ENCODE peak calls at places on chromosomes 13 and 19, in ten cellular contexts. One of them, this sample, is unnamed.

GRCh38 chr19:52991484-52991883 is 22.2 kb upstream of the ERVV-1 start:
- DNase-seq in CD8-positive, alpha-beta T cell: no peak
- DNase-seq in heart left ventricle: no peak
- DNase-seq in psoas muscle: no peak
- DNase-seq in adipocyte: peak; percentile 58
- DNase-seq in gastrocnemius medialis: no peak
- DNase-seq in IMR-90: peak; percentile 37
- DNase-seq in trophoblast cell: peak; percentile 84
- DNase-seq in left ventricle myocardium inferior: no peak
- DNase-seq in cardiac muscle cell: no peak
- DNase-seq in this sample: no peak

GRCh38 chr13:79401259-79402071 is 4.6 kb downstream of the RBM26 start:
- DNase-seq in CD8-positive, alpha-beta T cell: no peak
- DNase-seq in heart left ventricle: no peak
- DNase-seq in psoas muscle: no peak
- DNase-seq in adipocyte: no peak
- DNase-seq in gastrocnemius medialis: no peak
- DNase-seq in IMR-90: no peak
- DNase-seq in trophoblast cell: no peak
- DNase-seq in left ventricle myocardium inferior: no peak
- DNase-seq in cardiac muscle cell: no peak
- DNase-seq in this sample: no peak

GRCh38 chr19:4322942-4323665 is 15.5 kb downstream of the STAP2 start:
- DNase-seq in CD8-positive, alpha-beta T cell: no peak
- DNase-seq in heart left ventricle: no peak
- DNase-seq in psoas muscle: peak; percentile 22
- DNase-seq in adipocyte: no peak
- DNase-seq in gastrocnemius medialis: no peak
- DNase-seq in IMR-90: no peak
- DNase-seq in trophoblast cell: peak; percentile 55
- DNase-seq in left ventricle myocardium inferior: no peak
- DNase-seq in cardiac muscle cell: peak; percentile 13
- DNase-seq in this sample: no peak

GRCh38 chr19:33921165-33921564 is 124.5 kb downstream of the KCTD15 start:
- DNase-seq in CD8-positive, alpha-beta T cell: no peak
- DNase-seq in heart left ventricle: no peak
- DNase-seq in psoas muscle: no peak
- DNase-seq in adipocyte: no peak
- DNase-seq in gastrocnemius medialis: no peak
- DNase-seq in IMR-90: no peak
- DNase-seq in trophoblast cell: no peak
- DNase-seq in left ventricle myocardium inferior: no peak
- DNase-seq in cardiac muscle cell: peak; percentile 44
- DNase-seq in this sample: no peak

GRCh38 chr13:111920932-111921705 is 145.8 kb upstream of the SOX1 start:
- DNase-seq in CD8-positive, alpha-beta T cell: no peak
- DNase-seq in heart left ventricle: no peak
- DNase-seq in psoas muscle: no peak
- DNase-seq in adipocyte: no peak
- DNase-seq in gastrocnemius medialis: no peak
- DNase-seq in IMR-90: no peak
- DNase-seq in trophoblast cell: no peak
- DNase-seq in left ventricle myocardium inferior: no peak
- DNase-seq in cardiac muscle cell: no peak
- DNase-seq in this sample: no peak

GRCh38 chr13:101985321-101985720 is 416.5 kb downstream of the FGF14 start:
- DNase-seq in CD8-positive, alpha-beta T cell: no peak
- DNase-seq in heart left ventricle: no peak
- DNase-seq in psoas muscle: no peak
- DNase-seq in adipocyte: no peak
- DNase-seq in gastrocnemius medialis: no peak
- DNase-seq in IMR-90: no peak
- DNase-seq in trophoblast cell: no peak
- DNase-seq in left ventricle myocardium inferior: no peak
- DNase-seq in cardiac muscle cell: no peak
- DNase-seq in this sample: no peak

GRCh38 chr13:107715496-107715895 is 499.8 kb downstream of the LIG4 start:
- DNase-seq in CD8-positive, alpha-beta T cell: no peak
- DNase-seq in heart left ventricle: no peak
- DNase-seq in psoas muscle: no peak
- DNase-seq in adipocyte: no peak
- DNase-seq in gastrocnemius medialis: no peak
- DNase-seq in IMR-90: no peak
- DNase-seq in trophoblast cell: no peak
- DNase-seq in left ventricle myocardium inferior: no peak
- DNase-seq in cardiac muscle cell: no peak
- DNase-seq in this sample: no peak

GRCh38 chr13:24742294-24742693 is 21.7 kb upstream of the RNF17 start:
- DNase-seq in CD8-positive, alpha-beta T cell: no peak
- DNase-seq in heart left ventricle: no peak
- DNase-seq in psoas muscle: no peak
- DNase-seq in adipocyte: no peak
- DNase-seq in gastrocnemius medialis: no peak
- DNase-seq in IMR-90: no peak
- DNase-seq in trophoblast cell: no peak
- DNase-seq in left ventricle myocardium inferior: no peak
- DNase-seq in cardiac muscle cell: no peak
- DNase-seq in this sample: no peak

GRCh38 chr13:83297591-83298305 is 584.5 kb downstream of the SLITRK1 start:
- DNase-seq in CD8-positive, alpha-beta T cell: no peak
- DNase-seq in heart left ventricle: no peak
- DNase-seq in psoas muscle: peak; percentile 7
- DNase-seq in adipocyte: peak; percentile 59
- DNase-seq in gastrocnemius medialis: no peak
- DNase-seq in IMR-90: no peak
- DNase-seq in trophoblast cell: no peak
- DNase-seq in left ventricle myocardium inferior: no peak
- DNase-seq in cardiac muscle cell: no peak
- DNase-seq in this sample: no peak

GRCh38 chr13:55652657-55653056 is 1488.1 kb upstream of the PRR20A start:
- DNase-seq in CD8-positive, alpha-beta T cell: no peak
- DNase-seq in heart left ventricle: no peak
- DNase-seq in psoas muscle: no peak
- DNase-seq in adipocyte: no peak
- DNase-seq in gastrocnemius medialis: no peak
- DNase-seq in IMR-90: no peak
- DNase-seq in trophoblast cell: no peak
- DNase-seq in left ventricle myocardium inferior: no peak
- DNase-seq in cardiac muscle cell: no peak
- DNase-seq in this sample: no peak

GRCh38 chr13:72599148-72599743 is 128.2 kb downstream of the MZT1 start:
- DNase-seq in CD8-positive, alpha-beta T cell: no peak
- DNase-seq in heart left ventricle: no peak
- DNase-seq in psoas muscle: no peak
- DNase-seq in adipocyte: no peak
- DNase-seq in gastrocnemius medialis: no peak
- DNase-seq in IMR-90: no peak
- DNase-seq in trophoblast cell: no peak
- DNase-seq in left ventricle myocardium inferior: no peak
- DNase-seq in cardiac muscle cell: no peak
- DNase-seq in this sample: no peak

GRCh38 chr19:45852145-45852750 is 10.7 kb downstream of the SYMPK start:
- DNase-seq in CD8-positive, alpha-beta T cell: no peak
- DNase-seq in heart left ventricle: no peak
- DNase-seq in psoas muscle: no peak
- DNase-seq in adipocyte: no peak
- DNase-seq in gastrocnemius medialis: no peak
- DNase-seq in IMR-90: no peak
- DNase-seq in trophoblast cell: peak; percentile 73
- DNase-seq in left ventricle myocardium inferior: no peak
- DNase-seq in cardiac muscle cell: no peak
- DNase-seq in this sample: no peak

GRCh38 chr13:111559612-111560423 is 239.4 kb downstream of the TEX29 start:
- DNase-seq in CD8-positive, alpha-beta T cell: no peak
- DNase-seq in heart left ventricle: no peak
- DNase-seq in psoas muscle: no peak
- DNase-seq in adipocyte: no peak
- DNase-seq in gastrocnemius medialis: no peak
- DNase-seq in IMR-90: no peak
- DNase-seq in trophoblast cell: no peak
- DNase-seq in left ventricle myocardium inferior: no peak
- DNase-seq in cardiac muscle cell: no peak
- DNase-seq in this sample: peak; percentile 49

GRCh38 chr13:64073203-64073602 is 2657.6 kb upstream of the PCDH20 start:
- DNase-seq in CD8-positive, alpha-beta T cell: no peak
- DNase-seq in heart left ventricle: no peak
- DNase-seq in psoas muscle: no peak
- DNase-seq in adipocyte: no peak
- DNase-seq in gastrocnemius medialis: no peak
- DNase-seq in IMR-90: no peak
- DNase-seq in trophoblast cell: no peak
- DNase-seq in left ventricle myocardium inferior: no peak
- DNase-seq in cardiac muscle cell: no peak
- DNase-seq in this sample: no peak

GRCh38 chr19:33659835-33660234 is 38.1 kb downstream of the CHST8 start:
- DNase-seq in CD8-positive, alpha-beta T cell: no peak
- DNase-seq in heart left ventricle: no peak
- DNase-seq in psoas muscle: no peak
- DNase-seq in adipocyte: no peak
- DNase-seq in gastrocnemius medialis: no peak
- DNase-seq in IMR-90: no peak
- DNase-seq in trophoblast cell: no peak
- DNase-seq in left ventricle myocardium inferior: no peak
- DNase-seq in cardiac muscle cell: no peak
- DNase-seq in this sample: no peak

GRCh38 chr19:56611288-56611687 is 16.2 kb downstream of the ZNF71 start:
- DNase-seq in CD8-positive, alpha-beta T cell: no peak
- DNase-seq in heart left ventricle: no peak
- DNase-seq in psoas muscle: no peak
- DNase-seq in adipocyte: no peak
- DNase-seq in gastrocnemius medialis: no peak
- DNase-seq in IMR-90: no peak
- DNase-seq in trophoblast cell: no peak
- DNase-seq in left ventricle myocardium inferior: no peak
- DNase-seq in cardiac muscle cell: no peak
- DNase-seq in this sample: peak; percentile 44
- H3K9me3 ChIP-seq in CD8-positive, alpha-beta T cell: peaks cover 64% of the 10 kb centered on the region
- H3K9me3 ChIP-seq in heart left ventricle: peaks cover 28% of the 10 kb centered on the region
- H3K9me3 ChIP-seq in psoas muscle: peaks cover 77% of the 10 kb centered on the region
- H3K9me3 ChIP-seq in adipocyte: peaks cover 29% of the 10 kb centered on the region
- H3K9me3 ChIP-seq in gastrocnemius medialis: peaks cover 11% of the 10 kb centered on the region
- H3K9me3 ChIP-seq in IMR-90: peaks cover 51% of the 10 kb centered on the region
- H3K9me3 ChIP-seq in trophoblast cell: peaks cover 6% of the 10 kb centered on the region
- H3K9me3 ChIP-seq in left ventricle myocardium inferior: peaks cover 91% of the 10 kb centered on the region
- H3K9me3 ChIP-seq in cardiac muscle cell: no peaks in the 10 kb centered on the region
- H3K9me3 ChIP-seq in this sample: peaks cover 35% of the 10 kb centered on the region

GRCh38 chr19:44740351-44740824 is 8.1 kb upstream of the BCL3 start:
- DNase-seq in CD8-positive, alpha-beta T cell: no peak
- DNase-seq in heart left ventricle: no peak
- DNase-seq in psoas muscle: no peak
- DNase-seq in adipocyte: no peak
- DNase-seq in gastrocnemius medialis: no peak
- DNase-seq in IMR-90: no peak
- DNase-seq in trophoblast cell: no peak
- DNase-seq in left ventricle myocardium inferior: no peak
- DNase-seq in cardiac muscle cell: no peak
- DNase-seq in this sample: no peak
- H3K4me1 ChIP-seq in CD8-positive, alpha-beta T cell: no peaks in the 10 kb centered on the region
- H3K4me1 ChIP-seq in heart left ventricle: peaks cover 34% of the 10 kb centered on the region
- H3K4me1 ChIP-seq in psoas muscle: peaks cover 42% of the 10 kb centered on the region
- H3K4me1 ChIP-seq in adipocyte: peaks cover 45% of the 10 kb centered on the region
- H3K4me1 ChIP-seq in gastrocnemius medialis: peaks cover 46% of the 10 kb centered on the region
- H3K4me1 ChIP-seq in IMR-90: peaks cover 35% of the 10 kb centered on the region
- H3K4me1 ChIP-seq in trophoblast cell: peaks cover 7% of the 10 kb centered on the region
- H3K4me1 ChIP-seq in left ventricle myocardium inferior: peaks cover 60% of the 10 kb centered on the region
- H3K4me1 ChIP-seq in cardiac muscle cell: no peaks in the 10 kb centered on the region
- H3K4me1 ChIP-seq in this sample: no peaks in the 10 kb centered on the region

GRCh38 chr19:8097198-8097597 is 44.6 kb downstream of the CCL25 start:
- DNase-seq in CD8-positive, alpha-beta T cell: no peak
- DNase-seq in heart left ventricle: no peak
- DNase-seq in psoas muscle: no peak
- DNase-seq in adipocyte: no peak
- DNase-seq in gastrocnemius medialis: no peak
- DNase-seq in IMR-90: no peak
- DNase-seq in trophoblast cell: no peak
- DNase-seq in left ventricle myocardium inferior: no peak
- DNase-seq in cardiac muscle cell: no peak
- DNase-seq in this sample: no peak

GRCh38 chr19:8095354-8095886 is 42.9 kb downstream of the CCL25 start:
- DNase-seq in CD8-positive, alpha-beta T cell: no peak
- DNase-seq in heart left ventricle: no peak
- DNase-seq in psoas muscle: no peak
- DNase-seq in adipocyte: no peak
- DNase-seq in gastrocnemius medialis: no peak
- DNase-seq in IMR-90: no peak
- DNase-seq in trophoblast cell: no peak
- DNase-seq in left ventricle myocardium inferior: no peak
- DNase-seq in cardiac muscle cell: no peak
- DNase-seq in this sample: no peak

GRCh38 chr19:8096071-8096470 is 43.5 kb downstream of the CCL25 start:
- DNase-seq in CD8-positive, alpha-beta T cell: no peak
- DNase-seq in heart left ventricle: no peak
- DNase-seq in psoas muscle: no peak
- DNase-seq in adipocyte: no peak
- DNase-seq in gastrocnemius medialis: no peak
- DNase-seq in IMR-90: no peak
- DNase-seq in trophoblast cell: peak; percentile 40
- DNase-seq in left ventricle myocardium inferior: no peak
- DNase-seq in cardiac muscle cell: no peak
- DNase-seq in this sample: no peak

GRCh38 chr19:8093740-8094139 is 41.2 kb downstream of the CCL25 start:
- DNase-seq in CD8-positive, alpha-beta T cell: no peak
- DNase-seq in heart left ventricle: no peak
- DNase-seq in psoas muscle: no peak
- DNase-seq in adipocyte: no peak
- DNase-seq in gastrocnemius medialis: no peak
- DNase-seq in IMR-90: no peak
- DNase-seq in trophoblast cell: no peak
- DNase-seq in left ventricle myocardium inferior: no peak
- DNase-seq in cardiac muscle cell: no peak
- DNase-seq in this sample: no peak

DNA sequence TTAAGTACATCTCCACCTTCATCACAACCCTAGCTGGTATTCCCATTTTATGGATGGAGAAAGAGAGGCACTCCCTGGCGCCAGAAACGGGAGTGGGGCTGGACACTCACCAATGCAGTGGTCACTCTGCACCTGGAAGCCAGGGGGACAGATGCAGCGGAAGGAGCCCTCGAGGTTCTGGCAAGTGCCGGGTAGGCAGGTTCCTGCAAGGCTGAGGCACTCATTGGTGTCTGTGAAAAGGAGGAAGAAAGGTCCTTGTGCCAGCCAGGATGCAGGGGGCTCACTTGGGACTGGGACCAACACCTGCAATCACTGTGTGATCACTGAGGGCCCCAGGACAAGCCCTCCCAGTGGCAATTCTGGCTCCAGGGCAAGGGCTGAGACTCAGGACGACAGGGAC is 41.8 kb downstream of the CCL25 start:
- DNase-seq in CD8-positive, alpha-beta T cell: no peak
- DNase-seq in heart left ventricle: no peak
- DNase-seq in psoas muscle: no peak
- DNase-seq in adipocyte: no peak
- DNase-seq in gastrocnemius medialis: no peak
- DNase-seq in IMR-90: no peak
- DNase-seq in trophoblast cell: no peak
- DNase-seq in left ventricle myocardium inferior: no peak
- DNase-seq in cardiac muscle cell: no peak
- DNase-seq in this sample: no peak
- H3K9me3 ChIP-seq in CD8-positive, alpha-beta T cell: peaks cover 15% of the 10 kb centered on the region
- H3K9me3 ChIP-seq in heart left ventricle: peaks cover 40% of the 10 kb centered on the region
- H3K9me3 ChIP-seq in psoas muscle: peaks cover 23% of the 10 kb centered on the region
- H3K9me3 ChIP-seq in adipocyte: peaks cover 43% of the 10 kb centered on the region
- H3K9me3 ChIP-seq in gastrocnemius medialis: peaks cover 8% of the 10 kb centered on the region
- H3K9me3 ChIP-seq in IMR-90: peaks cover 32% of the 10 kb centered on the region
- H3K9me3 ChIP-seq in trophoblast cell: peaks cover 32% of the 10 kb centered on the region
- H3K9me3 ChIP-seq in left ventricle myocardium inferior: peaks cover 51% of the 10 kb centered on the region
- H3K9me3 ChIP-seq in cardiac muscle cell: peaks cover 4% of the 10 kb centered on the region
- H3K9me3 ChIP-seq in this sample: peaks cover 24% of the 10 kb centered on the region

GRCh38 chr19:41323430-41324125 is 13.6 kb downstream of the CCDC97 start:
- DNase-seq in CD8-positive, alpha-beta T cell: peak; percentile 42
- DNase-seq in heart left ventricle: peak; percentile 68
- DNase-seq in psoas muscle: peak; percentile 81
- DNase-seq in adipocyte: peak; percentile 97
- DNase-seq in gastrocnemius medialis: peak; percentile 43
- DNase-seq in IMR-90: peak; percentile 98
- DNase-seq in trophoblast cell: peak; percentile 64
- DNase-seq in left ventricle myocardium inferior: peak; percentile 62
- DNase-seq in cardiac muscle cell: no peak
- DNase-seq in this sample: peak; percentile 89
- H3K4me1 ChIP-seq in CD8-positive, alpha-beta T cell: peaks cover 50% of the 10 kb centered on the region
- H3K4me1 ChIP-seq in heart left ventricle: peaks cover 22% of the 10 kb centered on the region
- H3K4me1 ChIP-seq in psoas muscle: peaks cover 57% of the 10 kb centered on the region
- H3K4me1 ChIP-seq in adipocyte: peaks cover 52% of the 10 kb centered on the region
- H3K4me1 ChIP-seq in gastrocnemius medialis: peaks cover 33% of the 10 kb centered on the region
- H3K4me1 ChIP-seq in IMR-90: peaks cover 58% of the 10 kb centered on the region
- H3K4me1 ChIP-seq in trophoblast cell: peaks cover 70% of the 10 kb centered on the region
- H3K4me1 ChIP-seq in left ventricle myocardium inferior: peaks cover 77% of the 10 kb centered on the region
- H3K4me1 ChIP-seq in cardiac muscle cell: peaks cover 39% of the 10 kb centered on the region
- H3K4me1 ChIP-seq in this sample: no peaks in the 10 kb centered on the region

This sample was measured in aorta.